ENCODE peak calls at places on chromosomes 13 and 19, in ten cellular contexts. Y is vagina, R is A549, G is HepG2, S is adrenal gland, C is body of pancreas, D is IMR-90, P is uterus, Z is spleen, X is Peyer's patch. E is an unnamed sample.

GRCh38 chr19:18437481-18438330 is at the start of gene ISYNA1:
- DNase-seq in Y (no peak), R (no peak), G (peak), S (peak), C (peak), D (peak), P (peak), Z (peak), X (peak), E (peak)

GRCh38 chr13:22883961-22884360 is 296.8 kb upstream of the SGCG start:
- DNase-seq in Y (no peak), R (no peak), G (no peak), S (no peak), C (no peak), D (no peak), P (no peak), Z (no peak), X (no peak), E (no peak)

GRCh38 chr13:94822356-94822755 is 110.0 kb upstream of the SOX21 start:
- DNase-seq in Y (no peak), R (no peak), G (no peak), S (no peak), C (no peak), D (no peak), P (no peak), Z (no peak), X (no peak), E (no peak)

GRCh38 chr13:46179576-46180368 is 2.2 kb downstream of the LCP1 start:
- DNase-seq in Y (no peak), R (no peak), G (no peak), S (peak), C (peak), D (no peak), P (no peak), Z (peak), X (peak), E (peak)

GRCh38 chr13:27339299-27339698 is 68.7 kb downstream of the RASL11A start:
- DNase-seq in Y (no peak), R (peak), G (peak), S (peak), C (peak), D (peak), P (no peak), Z (no peak), X (peak), E (no peak)

GRCh38 chr13:87884874-87885273 is 213.7 kb downstream of the SLITRK5 start:
- DNase-seq in Y (no peak), R (no peak), G (no peak), S (no peak), C (no peak), D (peak), P (no peak), Z (no peak), X (no peak), E (no peak)

GRCh38 chr13:60836821-60837220 is 439.8 kb downstream of the TDRD3 start:
- DNase-seq in Y (no peak), R (no peak), G (no peak), S (no peak), C (no peak), D (no peak), P (no peak), Z (no peak), X (no peak), E (no peak)

GRCh38 chr19:10193666-10194499 is 870 bp downstream of the DNMT1 start:
- DNase-seq in Y (no peak), R (peak), G (peak), S (no peak), C (no peak), D (peak), P (no peak), Z (peak), X (no peak), E (no peak)

GRCh38 chr19:772730-773436 is 22.0 kb downstream of the MISP start:
- DNase-seq in Y (no peak), R (no peak), G (no peak), S (no peak), C (no peak), D (no peak), P (no peak), Z (no peak), X (no peak), E (no peak)

GRCh38 chr19:40279120-40279551 is 6.0 kb downstream of the AKT2 start:
- DNase-seq in Y (peak), R (no peak), G (no peak), S (no peak), C (no peak), D (peak), P (peak), Z (peak), X (no peak), E (peak)

GRCh38 chr19:11378319-11379189 is 4.1 kb downstream of the SWSAP1 start:
- DNase-seq in Y (no peak), R (peak), G (peak), S (peak), C (peak), D (peak), P (no peak), Z (peak), X (peak), E (no peak)

GRCh38 chr19:11296264-11296663 is 304 bp downstream of the TSPAN16 start:
- DNase-seq in Y (peak), R (no peak), G (no peak), S (no peak), C (no peak), D (no peak), P (peak), Z (no peak), X (no peak), E (peak)

GRCh38 chr13:91406619-91407018 is 8.2 kb downstream of the GPC5 start:
- DNase-seq in Y (no peak), R (peak), G (peak), S (peak), C (peak), D (peak), P (no peak), Z (no peak), X (peak), E (no peak)

GRCh38 chr13:91017669-91018053 is 329.8 kb upstream of the MIR17HG start:
- DNase-seq in Y (no peak), R (peak), G (no peak), S (peak), C (peak), D (no peak), P (no peak), Z (no peak), X (no peak), E (no peak)

GRCh38 chr19:8835877-8836276 is 3.7 kb downstream of the MBD3L1 start:
- DNase-seq in Y (no peak), R (no peak), G (no peak), S (no peak), C (no peak), D (no peak), P (no peak), Z (no peak), X (no peak), E (no peak)

GRCh38 chr19:2358548-2359173 is 1.4 kb upstream of the TMPRSS9 start:
- DNase-seq in Y (no peak), R (no peak), G (no peak), S (no peak), C (no peak), D (no peak), P (no peak), Z (no peak), X (peak), E (no peak)

GRCh38 chr13:100887729-100888151 is 213.1 kb upstream of the TMTC4 start:
- DNase-seq in Y (no peak), R (no peak), G (no peak), S (peak), C (no peak), D (peak), P (no peak), Z (no peak), X (no peak), E (no peak)

GRCh38 chr19:10774893-10775292 is 57.0 kb downstream of the DNM2 start:
- DNase-seq in Y (no peak), R (no peak), G (no peak), S (no peak), C (no peak), D (no peak), P (no peak), Z (no peak), X (no peak), E (no peak)

GRCh38 chr19:15225797-15226196 is 6.5 kb downstream of the EPHX3 start:
- DNase-seq in Y (no peak), R (no peak), G (no peak), S (no peak), C (no peak), D (no peak), P (no peak), Z (no peak), X (no peak), E (peak)

GRCh38 chr13:32272021-32272695 is 43.0 kb downstream of the ZAR1L start:
- DNase-seq in Y (no peak), R (no peak), G (no peak), S (no peak), C (no peak), D (no peak), P (no peak), Z (no peak), X (no peak), E (no peak)

GRCh38 chr13:49022472-49023144 is 46.9 kb downstream of the FNDC3A start:
- DNase-seq in Y (no peak), R (no peak), G (no peak), S (no peak), C (no peak), D (peak), P (no peak), Z (no peak), X (no peak), E (no peak)

GRCh38 chr13:89221557-89222158 is 1550.5 kb downstream of the SLITRK5 start:
- DNase-seq in Y (no peak), R (no peak), G (no peak), S (no peak), C (no peak), D (no peak), P (no peak), Z (no peak), X (no peak), E (no peak)

GRCh38 chr13:110361365-110361911 is 54.4 kb downstream of the COL4A2 start:
- DNase-seq in Y (no peak), R (no peak), G (no peak), S (peak), C (peak), D (peak), P (peak), Z (no peak), X (no peak), E (peak)

GRCh38 chr19:49677232-49677881 is at the start of gene PRMT1:
- DNase-seq in Y (no peak), R (no peak), G (peak), S (peak), C (peak), D (no peak), P (no peak), Z (peak), X (peak), E (no peak)

GRCh38 chr13:35107535-35107934 is 165.5 kb downstream of the NBEA start:
- DNase-seq in Y (no peak), R (no peak), G (no peak), S (no peak), C (no peak), D (no peak), P (no peak), Z (no peak), X (no peak), E (no peak)

GRCh38 chr19:19203012-19203856 is at the start of gene NR2C2AP:
- DNase-seq in Y (no peak), R (peak), G (peak), S (peak), C (peak), D (peak), P (peak), Z (peak), X (peak), E (peak)

GRCh38 chr13:48397744-48398143 is 15.2 kb downstream of the LPAR6 start:
- DNase-seq in Y (no peak), R (no peak), G (peak), S (no peak), C (no peak), D (no peak), P (no peak), Z (no peak), X (no peak), E (no peak)

GRCh38 chr13:77898097-77898496 is 20.5 kb downstream of the EDNRB start:
- DNase-seq in Y (no peak), R (no peak), G (no peak), S (peak), C (no peak), D (peak), P (no peak), Z (no peak), X (no peak), E (no peak)

GRCh38 chr19:5667751-5668271 is 12.5 kb downstream of the MICOS13 start:
- DNase-seq in Y (no peak), R (no peak), G (no peak), S (no peak), C (no peak), D (no peak), P (no peak), Z (peak), X (no peak), E (no peak)

GRCh38 chr19:34580055-34580336 is 97.0 kb downstream of the SCGB2B2 start:
- DNase-seq in Y (peak), R (no peak), G (no peak), S (no peak), C (no peak), D (no peak), P (no peak), Z (no peak), X (no peak), E (no peak)

GRCh38 chr13:41568143-41568989 is 111.0 kb downstream of the RGCC start:
- DNase-seq in Y (no peak), R (no peak), G (no peak), S (no peak), C (no peak), D (no peak), P (no peak), Z (no peak), X (no peak), E (no peak)

GRCh38 chr19:55494172-55494761 is 6.0 kb downstream of the SSC5D start:
- DNase-seq in Y (peak), R (no peak), G (no peak), S (no peak), C (no peak), D (peak), P (peak), Z (no peak), X (no peak), E (peak)

GRCh38 chr19:9836021-9836420 is 903 bp downstream of the PIN1 start:
- DNase-seq in Y (no peak), R (no peak), G (no peak), S (peak), C (no peak), D (peak), P (no peak), Z (no peak), X (no peak), E (no peak)

GRCh38 chr19:7868326-7868670 is 5.9 kb downstream of the PRR36 start:
- DNase-seq in Y (no peak), R (no peak), G (no peak), S (peak), C (no peak), D (no peak), P (no peak), Z (no peak), X (peak), E (no peak)

GRCh38 chr19:38701455-38702063 is 42.7 kb downstream of the CAPN12 start:
- DNase-seq in Y (no peak), R (no peak), G (peak), S (peak), C (no peak), D (peak), P (no peak), Z (no peak), X (peak), E (no peak)

GRCh38 chr19:947707-948533 is 22.1 kb downstream of the ARID3A start:
- DNase-seq in Y (no peak), R (no peak), G (no peak), S (peak), C (peak), D (no peak), P (no peak), Z (peak), X (peak), E (peak)

GRCh38 chr13:35474551-35474950 is 1.9 kb downstream of the MAB21L1 start:
- DNase-seq in Y (no peak), R (no peak), G (no peak), S (no peak), C (no peak), D (no peak), P (no peak), Z (no peak), X (no peak), E (no peak)

GRCh38 chr13:81388400-81388799 is 1047.5 kb upstream of the SPRY2 start:
- DNase-seq in Y (no peak), R (no peak), G (no peak), S (no peak), C (no peak), D (no peak), P (no peak), Z (no peak), X (no peak), E (no peak)

GRCh38 chr19:19300613-19301012 is 19.7 kb downstream of the SUGP1 start:
- DNase-seq in Y (no peak), R (no peak), G (no peak), S (no peak), C (no peak), D (no peak), P (no peak), Z (no peak), X (no peak), E (no peak)

GRCh38 chr19:33404916-33405315 is 31.4 kb downstream of the CEBPG start:
- DNase-seq in Y (no peak), R (no peak), G (no peak), S (no peak), C (peak), D (no peak), P (no peak), Z (peak), X (peak), E (no peak)
- TF ChIP-seq POLR2A in Y (no peak), R (no peak), G (no peak), S (no peak), C (no peak), D (no peak), P (no peak), Z (no peak), X (no peak), E (no peak)

GRCh38 chr13:113669231-113669870 is 2.3 kb downstream of the GRK1 start:
- DNase-seq in Y (no peak), R (no peak), G (no peak), S (no peak), C (no peak), D (no peak), P (peak), Z (peak), X (peak), E (peak)

GRCh38 chr13:113669871-113670341 is 2.9 kb downstream of the GRK1 start:
- DNase-seq in Y (no peak), R (no peak), G (no peak), S (no peak), C (peak), D (no peak), P (peak), Z (peak), X (no peak), E (no peak)

GRCh38 chr13:113667771-113668490 is 912 bp downstream of the GRK1 start:
- DNase-seq in Y (no peak), R (no peak), G (no peak), S (no peak), C (peak), D (no peak), P (peak), Z (peak), X (peak), E (no peak)

GRCh38 chr13:113666951-113667701 is at the start of gene GRK1:
- DNase-seq in Y (no peak), R (no peak), G (no peak), S (no peak), C (peak), D (no peak), P (peak), Z (peak), X (peak), E (peak)

DNA sequence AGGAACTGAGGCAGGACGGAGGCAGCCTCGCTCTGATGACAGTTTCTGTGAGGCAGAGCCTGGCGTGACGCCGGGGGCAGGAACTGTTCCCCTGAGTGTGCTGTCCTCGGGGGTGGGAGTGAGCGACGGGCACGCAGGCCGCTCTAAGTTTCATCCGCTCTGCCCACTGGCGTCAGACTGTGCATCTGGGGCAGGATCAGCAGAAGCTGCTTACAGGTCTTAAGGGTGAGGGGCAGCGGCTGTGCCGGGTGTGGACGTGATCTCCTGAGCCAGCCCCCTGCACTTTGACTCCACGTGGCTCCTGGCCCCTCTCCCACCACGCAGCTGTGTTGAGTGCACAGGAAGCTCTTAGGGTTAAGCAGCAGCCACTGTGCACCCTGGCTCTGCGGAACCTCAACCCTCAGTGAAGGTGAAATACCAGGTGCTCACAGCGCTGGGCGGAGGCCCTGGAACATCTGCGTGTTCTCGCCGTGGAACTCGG is 1.5 kb downstream of the GRK1 start:
- DNase-seq in Y (no peak), R (no peak), G (no peak), S (no peak), C (peak), D (no peak), P (peak), Z (peak), X (peak), E (no peak)
- TF ChIP-seq CTCF in Y (no peak), R (no peak), G (no peak), S (no peak), C (no peak), D (no peak), P (no peak), Z (no peak), X (no peak), E (no peak)

GRCh38 chr19:6772866-6773322 is 386 bp downstream of the VAV1 start:
- DNase-seq in Y (no peak), R (no peak), G (no peak), S (no peak), C (no peak), D (no peak), P (no peak), Z (no peak), X (no peak), E (no peak)
- H3K27ac ChIP-seq in Y (no peak), R (peak), G (no peak), S (no peak), C (no peak), D (no peak), P (no peak), Z (peak), X (peak), E (no peak)

GRCh38 chr19:35756373-35757230 is at the start of gene HSPB6:
- DNase-seq in Y (peak), R (no peak), G (no peak), S (peak), C (peak), D (peak), P (peak), Z (peak), X (no peak), E (peak)
- TF ChIP-seq POLR2A in Y (no peak), R (no peak), G (no peak), S (peak), C (peak), D (peak), P (peak), Z (no peak), X (no peak), E (peak)

DNA sequence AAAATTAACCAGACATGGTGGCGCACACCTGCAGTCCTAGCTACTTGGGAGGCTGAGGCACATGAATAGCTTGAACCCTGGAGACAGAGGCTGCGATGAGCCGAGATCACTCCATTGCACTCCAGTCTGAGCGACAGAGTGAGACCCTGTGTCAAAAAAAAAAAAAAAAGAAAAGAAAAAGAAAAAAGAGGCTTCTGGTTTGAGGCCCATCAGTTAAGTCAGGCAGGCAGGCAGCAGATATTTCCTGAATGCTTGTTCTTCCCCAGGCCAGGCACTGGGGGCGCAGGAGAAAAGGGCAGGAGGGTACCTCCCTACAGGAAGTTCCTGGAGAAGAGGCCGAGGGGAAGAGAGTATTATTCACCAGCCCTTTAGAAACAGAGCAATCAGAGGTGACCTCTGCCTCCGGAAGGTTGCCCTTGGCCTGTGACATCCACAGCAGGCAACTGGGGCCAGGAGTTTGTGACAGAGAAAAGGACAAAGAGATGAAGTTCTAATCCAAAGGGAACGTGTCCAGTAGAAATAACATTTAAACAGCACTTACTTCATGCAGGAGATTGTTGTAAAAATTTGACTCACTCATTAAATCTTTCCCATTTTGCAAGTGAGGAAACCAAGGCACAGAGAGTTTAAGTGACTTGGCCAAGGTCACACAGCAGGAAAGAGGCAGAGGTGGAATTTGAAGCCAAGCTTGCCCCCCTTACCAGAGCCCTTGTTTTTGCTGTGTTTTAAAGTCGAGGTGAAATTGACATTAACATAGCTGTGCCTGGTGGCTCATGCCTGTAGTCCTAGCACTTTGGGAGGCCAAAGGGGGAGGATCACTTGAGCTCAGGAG is 4.3 kb upstream of the RLN3 start:
- DNase-seq in Y (no peak), R (peak), G (peak), S (peak), C (peak), D (peak), P (peak), Z (peak), X (peak), E (no peak)
- TF ChIP-seq CTCF in Y (no peak), R (peak), G (peak), S (peak), C (peak), D (peak), P (no peak), Z (peak), X (peak), E (peak)